ENCODE peak calls at places on chromosomes 11 and 22, in eight cellular contexts. P is right atrium auricular region; X is thoracic aorta; U is naive thymus-derived CD4-positive, alpha-beta T cell; F is left ventricle myocardium inferior; M is PC-3; D is OCI-LY7; V is right lobe of liver. J is an unnamed sample. For H3K4me1 and H3K9me3, the result is how much of the 10 kb centered on the place peaks cover.

GRCh38 chr22:49452362-49452946 is 375.2 kb downstream of the BRD1 start:
- DNase-seq in P (no peak), X (no peak), U (no peak), F (no peak), M (no peak), D (no peak), V (no peak), J (no peak)

GRCh38 chr11:61345170-61345610 is 12.2 kb downstream of the TKFC start:
- DNase-seq in P (no peak), X (no peak), U (no peak), F (no peak), M (no peak), D (no peak), V (no peak), J (no peak)

GRCh38 chr22:30396871-30397655 is at the start of gene SEC14L2:
- DNase-seq in P (peak), X (peak), U (peak), F (peak), M (peak), D (no peak), V (peak), J (peak)

GRCh38 chr11:87259731-87260130 is 222.0 kb downstream of the TMEM135 start:
- DNase-seq in P (no peak), X (no peak), U (no peak), F (no peak), M (no peak), D (no peak), V (no peak), J (no peak)

GRCh38 chr11:46378811-46379482 is 2.5 kb upstream of the MDK start:
- DNase-seq in P (no peak), X (no peak), U (no peak), F (no peak), M (no peak), D (no peak), V (no peak), J (peak)

GRCh38 chr22:39278040-39278439 is 33.3 kb upstream of the PDGFB start:
- DNase-seq in P (no peak), X (no peak), U (no peak), F (peak), M (peak), D (no peak), V (no peak), J (peak)

GRCh38 chr11:43989162-43989961 is 46.9 kb downstream of the C11orf96 start:
- DNase-seq in P (no peak), X (no peak), U (no peak), F (peak), M (no peak), D (no peak), V (no peak), J (peak)

GRCh38 chr11:326842-327580 is 6.4 kb upstream of the IFITM3 start:
- DNase-seq in P (peak), X (peak), U (peak), F (peak), M (no peak), D (peak), V (peak), J (peak)

GRCh38 chr11:95575517-95575916 is 214.1 kb downstream of the FAM76B start:
- DNase-seq in P (no peak), X (no peak), U (no peak), F (no peak), M (no peak), D (no peak), V (no peak), J (no peak)

GRCh38 chr11:34030386-34030785 is 21.1 kb upstream of the CAPRIN1 start:
- DNase-seq in P (no peak), X (no peak), U (no peak), F (no peak), M (no peak), D (no peak), V (no peak), J (no peak)

GRCh38 chr11:132056689-132057088 is 686.3 kb downstream of the NTM start:
- DNase-seq in P (peak), X (no peak), U (no peak), F (no peak), M (no peak), D (no peak), V (no peak), J (no peak)

GRCh38 chr11:64065141-64065465 is 29.4 kb downstream of the FLRT1 start:
- DNase-seq in P (no peak), X (no peak), U (no peak), F (no peak), M (no peak), D (no peak), V (no peak), J (no peak)

GRCh38 chr11:64062185-64063039 is 26.7 kb downstream of the FLRT1 start:
- DNase-seq in P (no peak), X (no peak), U (no peak), F (no peak), M (no peak), D (no peak), V (no peak), J (no peak)

GRCh38 chr11:64063741-64064140 is 28.0 kb downstream of the FLRT1 start:
- DNase-seq in P (no peak), X (no peak), U (no peak), F (no peak), M (no peak), D (no peak), V (no peak), J (no peak)

GRCh38 chr11:64065712-64066111 is 30.0 kb downstream of the FLRT1 start:
- DNase-seq in P (no peak), X (no peak), U (no peak), F (no peak), M (no peak), D (no peak), V (no peak), J (no peak)

GRCh38 chr11:64064374-64065140 is 28.8 kb downstream of the FLRT1 start:
- DNase-seq in P (no peak), X (no peak), U (no peak), F (no peak), M (no peak), D (no peak), V (no peak), J (no peak)
- H3K4me1 ChIP-seq in P (under half), X (under half), U (under half), F (under half), M (under half), D (under half), V (under half), J (under half)

GRCh38 chr11:70720291-70720690 is 322.0 kb downstream of the CTTN start:
- DNase-seq in P (no peak), X (no peak), U (no peak), F (no peak), M (no peak), D (no peak), V (no peak), J (no peak)

GRCh38 chr11:70715636-70716035 is 317.3 kb downstream of the CTTN start:
- DNase-seq in P (no peak), X (no peak), U (no peak), F (no peak), M (no peak), D (no peak), V (no peak), J (no peak)

GRCh38 chr11:70716986-70717775 is 318.9 kb downstream of the CTTN start:
- DNase-seq in P (no peak), X (no peak), U (no peak), F (no peak), M (no peak), D (no peak), V (no peak), J (no peak)

GRCh38 chr11:70719516-70719915 is 321.2 kb downstream of the CTTN start:
- DNase-seq in P (no peak), X (no peak), U (no peak), F (no peak), M (no peak), D (no peak), V (no peak), J (no peak)

DNA sequence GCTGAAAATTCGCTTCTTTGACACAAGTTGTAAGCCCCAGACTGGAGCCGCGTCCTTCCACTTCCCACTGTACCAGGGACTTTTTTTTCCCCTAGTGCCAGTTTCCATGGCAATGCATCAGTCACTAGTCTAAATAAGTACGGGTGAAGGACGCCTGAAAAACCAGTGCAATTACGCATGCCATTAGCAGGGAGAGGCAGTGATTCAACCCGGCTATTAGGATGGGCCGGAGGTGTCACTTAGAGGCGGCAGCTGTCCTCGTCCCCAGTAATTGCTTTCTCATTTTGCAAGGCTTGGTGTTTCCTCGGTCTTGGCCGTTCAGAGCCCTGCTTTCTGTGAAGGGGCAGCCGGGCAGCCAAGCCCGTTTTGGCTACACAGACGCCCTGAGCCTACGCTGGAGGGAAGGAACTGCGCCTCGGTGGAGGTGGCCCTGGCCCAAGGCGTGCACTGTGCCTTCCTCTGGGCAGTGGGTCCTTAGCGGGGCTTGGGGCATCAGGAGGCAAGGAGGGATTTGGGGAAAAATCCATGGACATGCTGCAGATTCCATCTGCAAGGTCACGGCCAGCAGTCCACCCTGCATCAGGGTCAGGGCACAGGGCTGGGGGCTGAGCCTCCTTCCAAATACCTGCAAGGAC is 319.7 kb downstream of the CTTN start:
- DNase-seq in P (no peak), X (no peak), U (no peak), F (no peak), M (no peak), D (no peak), V (no peak), J (no peak)
- H3K9me3 ChIP-seq in P (under half), X (under half), U (under half), F (under half), M (under half), D (under half), V (under half), J (under half)

GRCh38 chr11:126662055-126662790 is 306.7 kb downstream of the ST3GAL4 start:
- DNase-seq in P (no peak), X (no peak), U (no peak), F (no peak), M (no peak), D (no peak), V (no peak), J (no peak)
- H3K27ac ChIP-seq in P (no peak), X (no peak), U (no peak), F (no peak), M (no peak), D (no peak), V (no peak), J (no peak)

GRCh38 chr11:73288197-73288872 is 16.2 kb downstream of the P2RY6 start:
- DNase-seq in P (no peak), X (no peak), U (no peak), F (no peak), M (no peak), D (no peak), V (peak), J (no peak)
- H3K4me1 ChIP-seq in P (under half), X (under half), U (under half), F (under half), M (under half), D (under half), V (under half), J (under half)

GRCh38 chr11:11349051-11349450 is 4.0 kb downstream of the CSNK2A3 start:
- DNase-seq in P (no peak), X (no peak), U (no peak), F (no peak), M (no peak), D (no peak), V (no peak), J (no peak)
- H3K9me3 ChIP-seq in P (under half), X (under half), U (under half), F (under half), M (under half), D (under half), V (under half), J (under half)

J was measured in right cardiac atrium.